ENCODE peak calls at places on chromosomes 6 and 20, in seven cellular contexts. L is coronary artery, H is breast epithelium, W is BJ, U is GM23338, N is IMR-90, G is fibroblast of mammary gland. Y is an unnamed sample.

GRCh38 chr6:129253731-129254130 is 370.8 kb downstream of the LAMA2 start:
- DNase-seq in L (no peak), H (no peak), W (no peak), U (no peak), N (no peak), G (no peak), Y (no peak)

GRCh38 chr6:28953039-28953872 is 29.5 kb upstream of the TRIM27 start:
- DNase-seq in L (no peak), H (no peak), W (no peak), U (peak; percentile 67), N (peak; percentile 72), G (peak; percentile 68), Y (peak; percentile 71)

GRCh38 chr20:19652591-19653026 is 105.4 kb upstream of the RIN2 start:
- DNase-seq in L (no peak), H (no peak), W (no peak), U (no peak), N (no peak), G (no peak), Y (no peak)

GRCh38 chr6:111342913-111343312 is 140.1 kb downstream of the REV3L start:
- DNase-seq in L (no peak), H (no peak), W (no peak), U (no peak), N (peak; percentile 54), G (peak; percentile 10), Y (peak; percentile 63)

GRCh38 chr6:208973-209372 is 83.3 kb upstream of the DUSP22 start:
- DNase-seq in L (no peak), H (no peak), W (no peak), U (no peak), N (no peak), G (no peak), Y (no peak)

GRCh38 chr6:144285798-144286502 is 815 bp downstream of the UTRN start:
- DNase-seq in L (peak; percentile 93), H (peak; percentile 61), W (no peak), U (peak; percentile 65), N (peak; percentile 30), G (peak; percentile 45), Y (peak; percentile 45)

GRCh38 chr6:118968416-118968815 is 33.5 kb upstream of the MCM9 start:
- DNase-seq in L (no peak), H (no peak), W (no peak), U (peak; percentile 60), N (peak; percentile 1), G (peak; percentile 46), Y (peak; percentile 34)

GRCh38 chr20:37945034-37945660 is 42.2 kb downstream of the VSTM2L start:
- DNase-seq in L (no peak), H (peak; percentile 1), W (no peak), U (no peak), N (no peak), G (no peak), Y (no peak)

GRCh38 chr6:159168536-159169192 is 536 bp upstream of the FNDC1 start:
- DNase-seq in L (no peak), H (no peak), W (no peak), U (peak; percentile 91), N (peak; percentile 5), G (peak; percentile 47), Y (no peak)

GRCh38 chr6:124822118-124822746 is 140.0 kb upstream of the RNF217 start:
- DNase-seq in L (no peak), H (no peak), W (no peak), U (no peak), N (no peak), G (no peak), Y (no peak)

GRCh38 chr20:61631770-61632169 is 379.7 kb downstream of the CDH4 start:
- DNase-seq in L (no peak), H (no peak), W (no peak), U (no peak), N (no peak), G (no peak), Y (no peak)

GRCh38 chr6:70241991-70242420 is 60.9 kb downstream of the COL9A1 start:
- DNase-seq in L (no peak), H (no peak), W (no peak), U (peak; percentile 28), N (no peak), G (no peak), Y (no peak)

GRCh38 chr6:136693090-136693489 is 99.2 kb downstream of the MAP3K5 start:
- DNase-seq in L (no peak), H (no peak), W (no peak), U (no peak), N (no peak), G (no peak), Y (no peak)

GRCh38 chr6:158066161-158066781 is 84.6 kb downstream of the SYNJ2 start:
- DNase-seq in L (no peak), H (no peak), W (no peak), U (no peak), N (no peak), G (no peak), Y (no peak)

GRCh38 chr20:24991897-24992419 is 593 bp downstream of the APMAP start:
- DNase-seq in L (peak; percentile 72), H (no peak), W (no peak), U (peak; percentile 50), N (no peak), G (no peak), Y (no peak)

GRCh38 chr6:159806021-159806458 is 6.0 kb downstream of the PNLDC1 start:
- DNase-seq in L (no peak), H (no peak), W (no peak), U (no peak), N (no peak), G (peak; percentile 20), Y (peak; percentile 75)

GRCh38 chr6:4925580-4925979 is 78.3 kb downstream of the RPP40 start:
- DNase-seq in L (no peak), H (no peak), W (no peak), U (peak; percentile 77), N (no peak), G (no peak), Y (no peak)

GRCh38 chr6:82396964-82397761 is 33.5 kb downstream of the TPBG start:
- DNase-seq in L (no peak), H (no peak), W (peak; percentile 89), U (no peak), N (peak; percentile 98), G (peak; percentile 99), Y (peak; percentile 89)

DNA sequence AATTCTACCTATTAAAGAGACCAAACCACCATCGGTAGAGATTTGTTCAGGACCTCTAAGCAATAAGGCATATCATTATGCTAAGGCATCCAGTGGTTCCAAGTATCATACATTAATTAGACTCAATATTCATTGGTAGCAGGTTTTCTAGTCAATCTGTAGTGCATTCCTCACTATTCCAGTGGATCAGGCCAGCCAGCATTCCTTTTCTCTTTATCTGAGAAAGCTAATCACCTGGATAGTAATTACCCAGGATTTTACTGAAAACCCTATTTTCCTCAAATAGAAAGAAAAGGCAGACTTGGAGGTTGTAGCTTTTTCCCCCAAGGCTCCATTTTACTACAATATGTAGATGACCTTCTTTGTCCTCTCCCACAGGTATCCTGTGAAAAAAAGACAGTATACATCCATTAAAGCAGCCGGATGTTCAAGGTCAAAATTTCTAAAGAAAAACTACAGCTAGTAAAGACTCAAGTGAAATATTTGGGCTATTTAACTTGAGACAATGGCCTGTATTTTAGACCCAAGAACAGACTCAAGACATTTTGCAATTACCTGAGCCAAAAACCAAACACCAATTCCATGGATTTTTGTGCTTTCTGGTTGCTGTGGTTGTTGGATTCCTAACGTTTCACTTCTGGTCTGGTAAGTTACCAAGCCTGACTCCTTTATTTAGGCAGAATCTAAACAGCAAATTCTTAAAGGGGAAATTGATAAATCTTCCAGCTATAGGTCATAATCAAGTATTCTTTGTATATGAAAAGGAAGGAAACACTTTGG is 149.1 kb upstream of the MOCS1 start:
- DNase-seq in L (no peak), H (no peak), W (no peak), U (no peak), N (no peak), G (no peak), Y (no peak)
- TF ChIP-seq CTCF in L (no peak), H (no peak), W (no peak), U (no peak), N (no peak), G (no peak), Y (no peak)

DNA sequence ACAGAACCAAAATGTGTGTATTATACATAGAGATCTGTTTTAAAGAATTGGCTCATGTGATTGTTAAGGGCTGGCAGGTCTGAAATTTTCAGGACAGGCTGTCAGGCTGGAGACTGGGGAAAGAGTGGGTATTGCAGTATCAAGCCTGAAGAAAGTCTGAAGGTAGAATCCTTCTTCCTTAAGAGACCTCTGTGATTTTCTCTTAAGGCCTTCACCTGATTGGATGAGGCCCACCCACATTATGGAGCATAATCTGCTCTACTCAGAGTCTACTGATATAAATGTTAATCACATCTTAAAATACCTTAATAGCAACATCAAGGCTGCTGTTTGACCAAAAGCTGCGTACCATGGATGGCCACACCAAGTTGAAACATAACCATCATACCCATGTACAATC is 43.4 kb upstream of the HINT3 start:
- DNase-seq in L (no peak), H (no peak), W (no peak), U (no peak), N (no peak), G (no peak), Y (no peak)
- H3K4me3 ChIP-seq in L (no peak overlapping the region), H (no peak overlapping the region), W (no peak overlapping the region), U (no peak overlapping the region), N (no peak overlapping the region), G (no peak overlapping the region), Y (no peak overlapping the region)

DNA sequence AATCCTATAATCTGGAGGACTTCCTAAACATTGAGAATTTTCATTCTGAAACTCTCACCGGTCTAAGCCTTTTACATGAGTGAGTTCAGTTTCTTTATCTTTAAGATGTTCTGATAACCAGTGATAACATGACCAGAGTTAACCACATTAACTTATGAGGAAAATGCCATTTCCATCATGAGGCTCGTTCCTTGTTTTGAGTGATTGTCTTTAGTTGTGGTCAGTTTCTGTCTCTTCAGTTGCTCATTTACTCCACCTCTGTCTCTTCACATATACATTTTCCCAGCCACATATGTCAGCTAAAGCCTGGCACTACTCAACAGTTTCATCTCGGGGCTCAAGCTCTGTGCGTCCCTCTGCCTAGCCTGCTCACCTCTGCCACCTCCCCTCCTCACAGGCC is 70.4 kb downstream of the JAG1 start:
- DNase-seq in L (no peak), H (no peak), W (no peak), U (no peak), N (no peak), G (no peak), Y (no peak)
- TF ChIP-seq CTCF in L (no peak), H (no peak), W (no peak), U (no peak), N (no peak), G (no peak), Y (no peak)

GRCh38 chr6:10390495-10391298 is 24.2 kb downstream of the TFAP2A start:
- DNase-seq in L (no peak), H (no peak), W (no peak), U (no peak), N (no peak), G (no peak), Y (no peak)
- H3K4me3 ChIP-seq in L (no peak overlapping the region), H (no peak overlapping the region), W (no peak overlapping the region), U (peak overlapping the region; percentile 50), N (no peak overlapping the region), G (no peak overlapping the region), Y (no peak overlapping the region)

Y was measured in choroid plexus epithelial cell.